ENCODE peak calls at places on chromosomes 7 and 10, in five cellular contexts. O is lung, A is iPS DF 6.9, L is A673, M is pancreas. B is an unnamed sample. For H3K9me3 and H3K4me1, the result is how much of the 10 kb centered on the place peaks cover.

GRCh38 chr7:138228764-138229163 is 152.5 kb downstream of the AKR1D1 start:
- DNase-seq in O (no peak), A (no peak), L (no peak), M (no peak), B (no peak)

GRCh38 chr10:70358446-70358845 is 24.0 kb downstream of the LRRC20 start:
- DNase-seq in O (no peak), A (no peak), L (no peak), M (no peak), B (no peak)

GRCh38 chr7:107047902-107048782 is 3.6 kb downstream of the PRKAR2B start:
- DNase-seq in O (no peak), A (no peak), L (no peak), M (no peak), B (no peak)

GRCh38 chr10:87961314-87961713 is 97.9 kb downstream of the PTEN start:
- DNase-seq in O (no peak), A (no peak), L (no peak), M (no peak), B (no peak)

GRCh38 chr7:155412416-155413253 is 45.3 kb upstream of the EN2 start:
- DNase-seq in O (peak), A (peak), L (peak), M (peak), B (peak)

GRCh38 chr10:103884681-103885139 is 29.3 kb upstream of the SH3PXD2A start:
- DNase-seq in O (peak), A (peak), L (peak), M (no peak), B (peak)

GRCh38 chr7:157943561-157943960 is 606.8 kb downstream of the DNAJB6 start:
- DNase-seq in O (no peak), A (no peak), L (no peak), M (no peak), B (no peak)

GRCh38 chr10:63977329-63977923 is 456.2 kb downstream of the REEP3 start:
- DNase-seq in O (peak), A (peak), L (peak), M (no peak), B (peak)

GRCh38 chr10:80530251-80530650 is 7.5 kb upstream of the SH2D4B start:
- DNase-seq in O (no peak), A (no peak), L (peak), M (no peak), B (no peak)

GRCh38 chr10:104559935-104560334 is 81.2 kb upstream of the SORCS3 start:
- DNase-seq in O (no peak), A (no peak), L (no peak), M (no peak), B (no peak)

GRCh38 chr7:98879198-98879988 is 1.1 kb downstream of the TRRAP start:
- DNase-seq in O (no peak), A (no peak), L (no peak), M (peak), B (no peak)

GRCh38 chr10:91197044-91197651 is 23.3 kb upstream of the PCGF5 start:
- DNase-seq in O (no peak), A (no peak), L (no peak), M (no peak), B (no peak)

GRCh38 chr10:71381611-71382010 is 15.1 kb upstream of the CDH23 start:
- DNase-seq in O (no peak), A (no peak), L (no peak), M (no peak), B (no peak)

GRCh38 chr10:132387723-132388210 is 9.2 kb upstream of the PWWP2B start:
- DNase-seq in O (peak), A (no peak), L (peak), M (peak), B (peak)

GRCh38 chr7:134083766-134084487 is 43.2 kb upstream of the LRGUK start:
- DNase-seq in O (no peak), A (no peak), L (no peak), M (no peak), B (no peak)

GRCh38 chr7:84207025-84207424 is 12.4 kb upstream of the SEMA3A start:
- DNase-seq in O (no peak), A (peak), L (peak), M (no peak), B (no peak)

GRCh38 chr7:6015917-6016652 is 7.0 kb downstream of the AIMP2 start:
- DNase-seq in O (peak), A (no peak), L (peak), M (peak), B (peak)

GRCh38 chr10:133388973-133389818 is 4.8 kb upstream of the MTG1 start:
- DNase-seq in O (no peak), A (no peak), L (no peak), M (peak), B (no peak)

GRCh38 chr10:43294241-43294658 is 27.4 kb upstream of the RASGEF1A start:
- DNase-seq in O (no peak), A (no peak), L (no peak), M (no peak), B (no peak)

GRCh38 chr10:70492786-70493659 is 14.5 kb downstream of the PALD1 start:
- DNase-seq in O (no peak), A (no peak), L (no peak), M (no peak), B (no peak)

GRCh38 chr10:113047605-113047962 is 97.5 kb downstream of the TCF7L2 start:
- DNase-seq in O (peak), A (no peak), L (no peak), M (no peak), B (peak)

GRCh38 chr7:87600130-87601124 is at the start of gene ABCB1:
- DNase-seq in O (peak), A (peak), L (peak), M (peak), B (peak)

GRCh38 chr7:155569681-155570080 is 23.3 kb upstream of the CNPY1 start:
- DNase-seq in O (no peak), A (no peak), L (no peak), M (no peak), B (no peak)

GRCh38 chr10:128421731-128422130 is 295.5 kb upstream of the MKI67 start:
- DNase-seq in O (peak), A (no peak), L (no peak), M (no peak), B (no peak)

GRCh38 chr7:128010392-128011078 is 20.7 kb downstream of the LRRC4 start:
- DNase-seq in O (no peak), A (no peak), L (no peak), M (no peak), B (no peak)

DNA sequence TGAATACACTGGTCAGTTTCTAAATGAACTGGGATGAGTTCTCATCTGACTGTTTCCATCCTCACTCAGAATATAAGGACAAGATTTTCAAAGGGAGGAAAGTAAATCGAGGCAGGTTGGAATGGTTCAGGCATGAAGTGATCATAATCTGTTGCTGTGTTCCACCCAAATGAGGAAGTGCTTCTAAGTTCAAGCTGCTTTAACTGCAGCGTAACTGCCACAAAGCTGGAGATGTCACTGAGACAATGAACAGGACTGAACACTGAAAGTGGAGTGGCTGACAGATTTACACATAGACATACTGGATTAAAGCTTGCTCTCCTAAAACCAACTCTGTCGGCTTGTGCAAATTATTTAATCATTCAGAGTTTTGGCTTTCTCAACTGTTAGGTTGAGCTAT is 66.6 kb downstream of the GPR37 start:
- DNase-seq in O (no peak), A (no peak), L (no peak), M (no peak), B (no peak)
- H3K27ac ChIP-seq in O (no peak), A (no peak), L (no peak), M (no peak), B (no peak)

GRCh38 chr7:63054191-63054661 is 944.4 kb upstream of the ZNF722 start:
- DNase-seq in O (no peak), A (no peak), L (no peak), M (no peak), B (no peak)
- H3K9me3 ChIP-seq in O (under half), A (under half), L (under half), M (under half), B (under half)

GRCh38 chr10:26448706-26449435 is 10.7 kb downstream of the APBB1IP start:
- DNase-seq in O (no peak), A (no peak), L (no peak), M (no peak), B (no peak)
- H3K4me1 ChIP-seq in O (under half), A (under half), L (under half), M (under half), B (under half)

GRCh38 chr7:112080441-112080840 is 125.8 kb downstream of the DOCK4 start:
- DNase-seq in O (no peak), A (no peak), L (peak), M (no peak), B (peak)
- H3K27ac ChIP-seq in O (peak), A (no peak), L (peak), M (no peak), B (no peak)

DNA sequence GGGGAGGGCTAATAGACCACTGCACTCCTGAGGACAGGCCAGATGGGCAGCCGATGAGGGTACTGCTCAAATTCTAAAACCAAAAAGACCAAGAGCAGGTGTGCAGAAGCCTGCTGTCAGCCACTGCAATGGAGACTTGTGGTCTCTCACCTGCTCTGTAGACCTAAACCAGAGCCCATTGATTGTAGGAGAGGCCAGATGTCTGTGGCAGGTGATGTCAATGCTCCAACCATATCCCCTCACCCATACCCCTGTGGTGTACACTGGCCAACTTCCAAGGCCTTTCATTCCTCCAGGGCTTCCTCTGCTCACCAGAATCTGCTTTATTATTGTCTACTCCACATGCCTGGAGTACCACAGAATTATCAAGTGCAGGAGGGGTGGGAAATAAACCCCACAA is 116.9 kb upstream of the CHST15 start:
- DNase-seq in O (no peak), A (no peak), L (no peak), M (no peak), B (no peak)
- H3K9me3 ChIP-seq in O (under half), A (under half), L (under half), M (under half), B (under half)

GRCh38 chr7:116518971-116519370 is 5.9 kb upstream of the CAV1 start:
- DNase-seq in O (no peak), A (no peak), L (no peak), M (no peak), B (no peak)
- H3K4me1 ChIP-seq in O (under half), A (under half), L (half or more), M (under half), B (under half)

B was measured in cardiac muscle cell.